ENCODE peak calls at places on chromosome 19, in five cellular contexts. V is heart right ventricle, D is neural crest cell, M is heart left ventricle, K is RPMI7951. O is an unnamed sample.

GRCh38 chr19:13696839-13697238 is 67.5 kb upstream of the MRI1 start:
- DNase-seq in V (no peak), D (no peak), M (no peak), K (no peak), O (no peak)

GRCh38 chr19:289651-290538 is 1.3 kb downstream of the PLPP2 start:
- DNase-seq in V (no peak), D (no peak), M (no peak), K (peak; percentile 22), O (no peak)

GRCh38 chr19:49875801-49876421 is 1.2 kb downstream of the AKT1S1 start:
- DNase-seq in V (peak; percentile 74), D (peak; percentile 56), M (peak; percentile 70), K (peak; percentile 48), O (peak; percentile 64)

GRCh38 chr19:35029737-35030256 is 473 bp upstream of the SCN1B start:
- DNase-seq in V (no peak), D (no peak), M (no peak), K (no peak), O (no peak)

GRCh38 chr19:15488489-15489226 is 9.4 kb upstream of the PGLYRP2 start:
- DNase-seq in V (peak; percentile 49), D (no peak), M (peak; percentile 43), K (no peak), O (no peak)

GRCh38 chr19:3243851-3244700 is 19.6 kb downstream of the CELF5 start:
- DNase-seq in V (peak; percentile 29), D (peak; percentile 75), M (no peak), K (peak; percentile 68), O (no peak)

GRCh38 chr19:40811478-40812341 is 12.7 kb downstream of the EGLN2 start:
- DNase-seq in V (no peak), D (no peak), M (peak; percentile 26), K (no peak), O (no peak)

GRCh38 chr19:7216373-7216902 is 77.8 kb downstream of the INSR start:
- DNase-seq in V (no peak), D (no peak), M (no peak), K (no peak), O (no peak)

GRCh38 chr19:15702590-15702930 is 25.3 kb upstream of the OR10H2 start:
- DNase-seq in V (peak; percentile 76), D (no peak), M (peak; percentile 80), K (peak; percentile 76), O (no peak)

GRCh38 chr19:54136864-54137113 is 773 bp upstream of the CNOT3 start:
- DNase-seq in V (no peak), D (no peak), M (no peak), K (no peak), O (no peak)

GRCh38 chr19:7863157-7863970 is 10.8 kb downstream of the PRR36 start:
- DNase-seq in V (no peak), D (no peak), M (no peak), K (no peak), O (no peak)

GRCh38 chr19:3096267-3096901 is 2.2 kb downstream of the GNA11 start:
- DNase-seq in V (no peak), D (no peak), M (no peak), K (no peak), O (no peak)

GRCh38 chr19:31525610-31526147 is 176.4 kb upstream of the TSHZ3 start:
- DNase-seq in V (no peak), D (no peak), M (no peak), K (no peak), O (no peak)

GRCh38 chr19:38834590-38834989 is 3.0 kb upstream of the ECH1 start:
- DNase-seq in V (no peak), D (no peak), M (no peak), K (no peak), O (no peak)

GRCh38 chr19:44762033-44762432 is 13.5 kb downstream of the BCL3 start:
- DNase-seq in V (no peak), D (no peak), M (no peak), K (no peak), O (no peak)

GRCh38 chr19:55460670-55461258 is 678 bp downstream of the ISOC2 start:
- DNase-seq in V (peak; percentile 87), D (peak; percentile 55), M (peak; percentile 88), K (peak; percentile 78), O (no peak)

GRCh38 chr19:11321206-11322126 is 18.0 kb downstream of the RAB3D start:
- DNase-seq in V (no peak), D (no peak), M (peak; percentile 12), K (no peak), O (no peak)

GRCh38 chr19:11373885-11374448 is 499 bp upstream of the SWSAP1 start:
- DNase-seq in V (no peak), D (no peak), M (no peak), K (no peak), O (no peak)

GRCh38 chr19:7533281-7533819 is 2.2 kb upstream of the PNPLA6 start:
- DNase-seq in V (peak; percentile 83), D (no peak), M (peak; percentile 87), K (peak; percentile 67), O (no peak)